ENCODE peak calls at places on chromosomes 5 and 9, in eight cellular contexts. One of them, this sample, is unnamed.

GRCh38 chr9:6247266-6247665 is 31.7 kb downstream of the IL33 start:
- DNase-seq in spleen: no peak
- DNase-seq in GM12878: no peak
- DNase-seq in H1: no peak
- DNase-seq in prostate gland: no peak
- DNase-seq in esophagus muscularis mucosa: no peak
- DNase-seq in stomach: no peak
- DNase-seq in upper lobe of left lung: no peak
- DNase-seq in this sample: no peak

GRCh38 chr9:107208121-107208520 is 75.0 kb upstream of the RAD23B start:
- DNase-seq in upper lobe of left lung: no peak
- DNase-seq in H1: no peak
- DNase-seq in prostate gland: no peak
- DNase-seq in stomach: no peak
- DNase-seq in GM12878: no peak
- DNase-seq in spleen: no peak
- DNase-seq in esophagus muscularis mucosa: peak; percentile 78
- DNase-seq in this sample: no peak

GRCh38 chr9:116157436-116158138 is 4.0 kb downstream of the PAPPA start:
- DNase-seq in stomach: no peak
- DNase-seq in esophagus muscularis mucosa: no peak
- DNase-seq in GM12878: no peak
- DNase-seq in H1: no peak
- DNase-seq in spleen: no peak
- DNase-seq in prostate gland: no peak
- DNase-seq in upper lobe of left lung: no peak
- DNase-seq in this sample: no peak

GRCh38 chr9:16571127-16571848 is 299.2 kb downstream of the BNC2 start:
- DNase-seq in esophagus muscularis mucosa: no peak
- DNase-seq in H1: no peak
- DNase-seq in prostate gland: no peak
- DNase-seq in upper lobe of left lung: no peak
- DNase-seq in stomach: no peak
- DNase-seq in GM12878: no peak
- DNase-seq in spleen: no peak
- DNase-seq in this sample: no peak

GRCh38 chr9:93636667-93637066 is 60.3 kb downstream of the PHF2 start:
- DNase-seq in upper lobe of left lung: no peak
- DNase-seq in spleen: no peak
- DNase-seq in H1: no peak
- DNase-seq in stomach: no peak
- DNase-seq in prostate gland: no peak
- DNase-seq in GM12878: no peak
- DNase-seq in esophagus muscularis mucosa: no peak
- DNase-seq in this sample: no peak

GRCh38 chr9:131610231-131610761 is 65.0 kb downstream of the PRRT1B start:
- DNase-seq in GM12878: no peak
- DNase-seq in upper lobe of left lung: no peak
- DNase-seq in spleen: no peak
- DNase-seq in esophagus muscularis mucosa: no peak
- DNase-seq in stomach: no peak
- DNase-seq in H1: no peak
- DNase-seq in prostate gland: no peak
- DNase-seq in this sample: no peak

GRCh38 chr9:92308893-92309292 is 15.4 kb upstream of the IARS1 start:
- DNase-seq in esophagus muscularis mucosa: no peak
- DNase-seq in stomach: no peak
- DNase-seq in spleen: no peak
- DNase-seq in GM12878: no peak
- DNase-seq in prostate gland: peak; percentile 31
- DNase-seq in H1: no peak
- DNase-seq in upper lobe of left lung: no peak
- DNase-seq in this sample: no peak

GRCh38 chr5:176894298-176894697 is 4.8 kb downstream of the HK3 start:
- DNase-seq in esophagus muscularis mucosa: no peak
- DNase-seq in H1: no peak
- DNase-seq in stomach: peak; percentile 17
- DNase-seq in spleen: no peak
- DNase-seq in prostate gland: no peak
- DNase-seq in GM12878: no peak
- DNase-seq in upper lobe of left lung: no peak
- DNase-seq in this sample: no peak

GRCh38 chr9:126113756-126114408 is 212.7 kb upstream of the MVB12B start:
- DNase-seq in H1: no peak
- DNase-seq in spleen: peak; percentile 53
- DNase-seq in stomach: peak; percentile 14
- DNase-seq in upper lobe of left lung: no peak
- DNase-seq in GM12878: no peak
- DNase-seq in prostate gland: no peak
- DNase-seq in esophagus muscularis mucosa: no peak
- DNase-seq in this sample: no peak

GRCh38 chr9:21777701-21778100 is 24.7 kb upstream of the MTAP start:
- DNase-seq in GM12878: no peak
- DNase-seq in stomach: no peak
- DNase-seq in prostate gland: no peak
- DNase-seq in esophagus muscularis mucosa: no peak
- DNase-seq in spleen: no peak
- DNase-seq in H1: no peak
- DNase-seq in upper lobe of left lung: no peak
- DNase-seq in this sample: no peak

GRCh38 chr5:18043344-18043743 is 409.1 kb downstream of the TAF11L14 start:
- DNase-seq in stomach: no peak
- DNase-seq in upper lobe of left lung: no peak
- DNase-seq in GM12878: no peak
- DNase-seq in prostate gland: no peak
- DNase-seq in spleen: no peak
- DNase-seq in esophagus muscularis mucosa: no peak
- DNase-seq in H1: no peak
- DNase-seq in this sample: no peak

GRCh38 chr5:947626-948471 is 55.2 kb downstream of the TRIP13 start:
- DNase-seq in H1: no peak
- DNase-seq in spleen: no peak
- DNase-seq in prostate gland: no peak
- DNase-seq in stomach: no peak
- DNase-seq in GM12878: no peak
- DNase-seq in esophagus muscularis mucosa: no peak
- DNase-seq in upper lobe of left lung: peak; percentile 38
- DNase-seq in this sample: no peak

GRCh38 chr5:131417240-131417869 is 153.5 kb downstream of the CDC42SE2 start:
- DNase-seq in esophagus muscularis mucosa: no peak
- DNase-seq in stomach: peak; percentile 84
- DNase-seq in H1: peak; percentile 17
- DNase-seq in prostate gland: peak; percentile 71
- DNase-seq in upper lobe of left lung: no peak
- DNase-seq in GM12878: peak; percentile 34
- DNase-seq in spleen: peak; percentile 90
- DNase-seq in this sample: peak; percentile 40

GRCh38 chr5:142800776-142801494 is 30.8 kb downstream of the ARHGAP26 start:
- DNase-seq in H1: no peak
- DNase-seq in prostate gland: no peak
- DNase-seq in upper lobe of left lung: no peak
- DNase-seq in spleen: no peak
- DNase-seq in esophagus muscularis mucosa: no peak
- DNase-seq in GM12878: peak; percentile 48
- DNase-seq in stomach: no peak
- DNase-seq in this sample: no peak

GRCh38 chr5:83472213-83472507 is 616 bp downstream of the VCAN start:
- DNase-seq in spleen: no peak
- DNase-seq in stomach: no peak
- DNase-seq in GM12878: no peak
- DNase-seq in esophagus muscularis mucosa: no peak
- DNase-seq in H1: no peak
- DNase-seq in upper lobe of left lung: no peak
- DNase-seq in prostate gland: no peak
- DNase-seq in this sample: no peak

GRCh38 chr5:417765-418559 is 25.0 kb upstream of the EXOC3 start:
- DNase-seq in esophagus muscularis mucosa: no peak
- DNase-seq in stomach: no peak
- DNase-seq in H1: no peak
- DNase-seq in GM12878: no peak
- DNase-seq in spleen: no peak
- DNase-seq in upper lobe of left lung: no peak
- DNase-seq in prostate gland: no peak
- DNase-seq in this sample: no peak

GRCh38 chr5:6714221-6715041 is 1.2 kb downstream of the TENT4A start:
- DNase-seq in prostate gland: no peak
- DNase-seq in upper lobe of left lung: peak; percentile 91
- DNase-seq in stomach: no peak
- DNase-seq in esophagus muscularis mucosa: peak; percentile 86
- DNase-seq in spleen: peak; percentile 91
- DNase-seq in GM12878: no peak
- DNase-seq in H1: no peak
- DNase-seq in this sample: no peak

GRCh38 chr9:110115868-110116542 is 92.0 kb downstream of the C9orf152 start:
- DNase-seq in upper lobe of left lung: peak; percentile 41
- DNase-seq in spleen: no peak
- DNase-seq in GM12878: no peak
- DNase-seq in esophagus muscularis mucosa: no peak
- DNase-seq in prostate gland: no peak
- DNase-seq in H1: no peak
- DNase-seq in stomach: no peak
- DNase-seq in this sample: no peak

GRCh38 chr9:137705906-137706305 is 87.1 kb downstream of the EHMT1 start:
- DNase-seq in upper lobe of left lung: no peak
- DNase-seq in spleen: no peak
- DNase-seq in GM12878: no peak
- DNase-seq in esophagus muscularis mucosa: no peak
- DNase-seq in prostate gland: no peak
- DNase-seq in stomach: no peak
- DNase-seq in H1: no peak
- DNase-seq in this sample: no peak

GRCh38 chr5:112933651-112934365 is 11.8 kb upstream of the REEP5 start:
- DNase-seq in spleen: no peak
- DNase-seq in stomach: no peak
- DNase-seq in GM12878: no peak
- DNase-seq in esophagus muscularis mucosa: no peak
- DNase-seq in H1: no peak
- DNase-seq in prostate gland: no peak
- DNase-seq in upper lobe of left lung: no peak
- DNase-seq in this sample: no peak

DNA sequence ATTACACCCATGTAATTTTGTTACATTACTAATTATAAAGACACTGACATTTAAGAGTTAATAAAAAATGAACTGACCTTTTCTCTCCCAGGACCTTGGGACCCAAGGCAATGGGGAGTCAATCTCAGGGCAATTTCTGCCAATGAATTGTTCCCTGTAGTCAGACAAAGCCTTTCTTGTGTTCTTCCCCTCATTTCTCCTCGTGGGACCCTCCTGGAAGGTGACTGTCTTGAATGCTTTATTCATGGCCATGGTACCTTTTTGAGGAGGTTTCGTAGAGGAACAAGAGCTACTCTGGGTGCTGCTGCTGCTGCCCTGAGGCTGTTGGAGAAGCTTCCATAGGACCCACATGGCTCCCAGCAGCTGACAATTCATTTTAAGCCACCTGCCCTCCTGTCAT is 190.3 kb downstream of the SNX18 start:
- DNase-seq in prostate gland: no peak
- DNase-seq in esophagus muscularis mucosa: peak; percentile 47
- DNase-seq in spleen: no peak
- DNase-seq in H1: no peak
- DNase-seq in stomach: no peak
- DNase-seq in GM12878: no peak
- DNase-seq in upper lobe of left lung: no peak
- DNase-seq in this sample: no peak
- TF ChIP-seq POLR2AphosphoS5 in prostate gland: no peak
- TF ChIP-seq POLR2AphosphoS5 in esophagus muscularis mucosa: no peak
- TF ChIP-seq POLR2AphosphoS5 in spleen: no peak
- TF ChIP-seq POLR2AphosphoS5 in H1: no peak
- TF ChIP-seq POLR2AphosphoS5 in stomach: no peak
- TF ChIP-seq POLR2AphosphoS5 in GM12878: no peak
- TF ChIP-seq POLR2AphosphoS5 in upper lobe of left lung: no peak
- TF ChIP-seq POLR2AphosphoS5 in this sample: no peak

GRCh38 chr9:129497064-129497836 is 123.7 kb downstream of the C9orf50 start:
- DNase-seq in spleen: no peak
- DNase-seq in GM12878: no peak
- DNase-seq in upper lobe of left lung: peak; percentile 78
- DNase-seq in esophagus muscularis mucosa: no peak
- DNase-seq in prostate gland: no peak
- DNase-seq in H1: no peak
- DNase-seq in stomach: no peak
- DNase-seq in this sample: no peak
- TF ChIP-seq POLR2A in spleen: no peak
- TF ChIP-seq POLR2A in GM12878: no peak
- TF ChIP-seq POLR2A in upper lobe of left lung: no peak
- TF ChIP-seq POLR2A in esophagus muscularis mucosa: no peak
- TF ChIP-seq POLR2A in prostate gland: no peak
- TF ChIP-seq POLR2A in H1: no peak
- TF ChIP-seq POLR2A in stomach: no peak
- TF ChIP-seq POLR2A in this sample: no peak

GRCh38 chr9:14203366-14204056 is 110.4 kb downstream of the NFIB start:
- DNase-seq in H1: no peak
- DNase-seq in spleen: no peak
- DNase-seq in esophagus muscularis mucosa: no peak
- DNase-seq in upper lobe of left lung: peak; percentile 69
- DNase-seq in stomach: peak; percentile 80
- DNase-seq in GM12878: no peak
- DNase-seq in prostate gland: peak; percentile 61
- DNase-seq in this sample: no peak
- TF ChIP-seq POLR2AphosphoS5 in H1: no peak
- TF ChIP-seq POLR2AphosphoS5 in spleen: peak; percentile 22
- TF ChIP-seq POLR2AphosphoS5 in esophagus muscularis mucosa: peak; percentile 39
- TF ChIP-seq POLR2AphosphoS5 in upper lobe of left lung: no peak
- TF ChIP-seq POLR2AphosphoS5 in stomach: peak; percentile 74
- TF ChIP-seq POLR2AphosphoS5 in GM12878: no peak
- TF ChIP-seq POLR2AphosphoS5 in prostate gland: peak; percentile 76
- TF ChIP-seq POLR2AphosphoS5 in this sample: no peak

GRCh38 chr9:124414612-124415011 is 630 bp downstream of the PSMB7 start:
- DNase-seq in esophagus muscularis mucosa: no peak
- DNase-seq in upper lobe of left lung: no peak
- DNase-seq in stomach: no peak
- DNase-seq in prostate gland: no peak
- DNase-seq in H1: no peak
- DNase-seq in spleen: no peak
- DNase-seq in GM12878: no peak
- DNase-seq in this sample: no peak

GRCh38 chr9:124415852-124416484 is 726 bp upstream of the PSMB7 start:
- DNase-seq in stomach: no peak
- DNase-seq in prostate gland: no peak
- DNase-seq in spleen: no peak
- DNase-seq in esophagus muscularis mucosa: no peak
- DNase-seq in upper lobe of left lung: no peak
- DNase-seq in GM12878: no peak
- DNase-seq in H1: no peak
- DNase-seq in this sample: no peak

GRCh38 chr9:124412228-124412575 is 3.0 kb downstream of the PSMB7 start:
- DNase-seq in H1: no peak
- DNase-seq in upper lobe of left lung: no peak
- DNase-seq in spleen: no peak
- DNase-seq in GM12878: no peak
- DNase-seq in prostate gland: no peak
- DNase-seq in stomach: no peak
- DNase-seq in esophagus muscularis mucosa: no peak
- DNase-seq in this sample: no peak

GRCh38 chr9:124411514-124412227 is 3.6 kb downstream of the PSMB7 start:
- DNase-seq in upper lobe of left lung: no peak
- DNase-seq in spleen: no peak
- DNase-seq in stomach: no peak
- DNase-seq in GM12878: no peak
- DNase-seq in H1: no peak
- DNase-seq in esophagus muscularis mucosa: no peak
- DNase-seq in prostate gland: no peak
- DNase-seq in this sample: no peak

GRCh38 chr9:124415102-124415851 is at the start of gene PSMB7:
- DNase-seq in H1: peak; percentile 93
- DNase-seq in prostate gland: peak; percentile 93
- DNase-seq in stomach: peak; percentile 98
- DNase-seq in upper lobe of left lung: peak; percentile 97
- DNase-seq in spleen: peak; percentile 98
- DNase-seq in GM12878: peak; percentile 87
- DNase-seq in esophagus muscularis mucosa: peak; percentile 99
- DNase-seq in this sample: peak; percentile 80
- TF ChIP-seq POLR2A in H1: peak; percentile 93
- TF ChIP-seq POLR2A in prostate gland: no peak
- TF ChIP-seq POLR2A in stomach: no peak
- TF ChIP-seq POLR2A in upper lobe of left lung: peak; percentile 59
- TF ChIP-seq POLR2A in spleen: no peak
- TF ChIP-seq POLR2A in GM12878: peak; percentile 81
- TF ChIP-seq POLR2A in esophagus muscularis mucosa: peak; percentile 60
- TF ChIP-seq POLR2A in this sample: peak; percentile 56

This sample was measured in GM12891.